ENCODE peak calls at places on chromosomes 13 and 19, in ten cellular contexts. One of them, this sample, is unnamed.

GRCh38 chr19:48391100-48392005 is at the start of gene KDELR1:
- DNase-seq in neural progenitor cell: peak; percentile 84
- DNase-seq in MM.1S: peak; percentile 49
- DNase-seq in thoracic aorta: no peak
- DNase-seq in left ventricle myocardium inferior: peak; percentile 75
- DNase-seq in upper lobe of right lung: peak; percentile 89
- DNase-seq in HCT116: no peak
- DNase-seq in astrocyte: peak; percentile 33
- DNase-seq in kidney: peak; percentile 94
- DNase-seq in psoas muscle: peak; percentile 70
- DNase-seq in this sample: peak; percentile 93

GRCh38 chr19:2962018-2962670 is 15.2 kb upstream of the TLE6 start:
- DNase-seq in neural progenitor cell: peak; percentile 95
- DNase-seq in MM.1S: peak; percentile 58
- DNase-seq in thoracic aorta: no peak
- DNase-seq in left ventricle myocardium inferior: no peak
- DNase-seq in upper lobe of right lung: no peak
- DNase-seq in HCT116: peak; percentile 68
- DNase-seq in astrocyte: peak; percentile 39
- DNase-seq in kidney: no peak
- DNase-seq in psoas muscle: no peak
- DNase-seq in this sample: no peak

GRCh38 chr19:48617146-48617937 is 1.6 kb downstream of the RPL18 start:
- DNase-seq in neural progenitor cell: no peak
- DNase-seq in MM.1S: no peak
- DNase-seq in thoracic aorta: no peak
- DNase-seq in left ventricle myocardium inferior: no peak
- DNase-seq in upper lobe of right lung: no peak
- DNase-seq in HCT116: no peak
- DNase-seq in astrocyte: no peak
- DNase-seq in kidney: no peak
- DNase-seq in psoas muscle: no peak
- DNase-seq in this sample: no peak

GRCh38 chr13:88395804-88396203 is 724.6 kb downstream of the SLITRK5 start:
- DNase-seq in neural progenitor cell: no peak
- DNase-seq in MM.1S: no peak
- DNase-seq in thoracic aorta: no peak
- DNase-seq in left ventricle myocardium inferior: no peak
- DNase-seq in upper lobe of right lung: no peak
- DNase-seq in HCT116: no peak
- DNase-seq in astrocyte: no peak
- DNase-seq in kidney: no peak
- DNase-seq in psoas muscle: no peak
- DNase-seq in this sample: no peak

GRCh38 chr19:45615795-45616708 is 14.0 kb upstream of the GPR4 start:
- DNase-seq in neural progenitor cell: peak; percentile 99
- DNase-seq in MM.1S: peak; percentile 87
- DNase-seq in thoracic aorta: no peak
- DNase-seq in left ventricle myocardium inferior: peak; percentile 70
- DNase-seq in upper lobe of right lung: peak; percentile 83
- DNase-seq in HCT116: peak; percentile 97
- DNase-seq in astrocyte: peak; percentile 62
- DNase-seq in kidney: peak; percentile 93
- DNase-seq in psoas muscle: peak; percentile 82
- DNase-seq in this sample: peak; percentile 98

GRCh38 chr19:850221-850978 is 1.7 kb upstream of the ELANE start:
- DNase-seq in neural progenitor cell: peak; percentile 51
- DNase-seq in MM.1S: no peak
- DNase-seq in thoracic aorta: peak; percentile 61
- DNase-seq in left ventricle myocardium inferior: peak; percentile 93
- DNase-seq in upper lobe of right lung: peak; percentile 93
- DNase-seq in HCT116: no peak
- DNase-seq in astrocyte: peak; percentile 40
- DNase-seq in kidney: peak; percentile 98
- DNase-seq in psoas muscle: peak; percentile 92
- DNase-seq in this sample: peak; percentile 89

GRCh38 chr13:66459143-66459542 is 771.0 kb downstream of the PCDH9 start:
- DNase-seq in neural progenitor cell: no peak
- DNase-seq in MM.1S: no peak
- DNase-seq in thoracic aorta: no peak
- DNase-seq in left ventricle myocardium inferior: no peak
- DNase-seq in upper lobe of right lung: no peak
- DNase-seq in HCT116: no peak
- DNase-seq in astrocyte: no peak
- DNase-seq in kidney: no peak
- DNase-seq in psoas muscle: no peak
- DNase-seq in this sample: no peak

GRCh38 chr13:44373601-44374347 is at the start of gene SERP2:
- DNase-seq in neural progenitor cell: peak; percentile 84
- DNase-seq in MM.1S: no peak
- DNase-seq in thoracic aorta: no peak
- DNase-seq in left ventricle myocardium inferior: peak; percentile 42
- DNase-seq in upper lobe of right lung: peak; percentile 70
- DNase-seq in HCT116: no peak
- DNase-seq in astrocyte: peak; percentile 17
- DNase-seq in kidney: peak; percentile 87
- DNase-seq in psoas muscle: peak; percentile 33
- DNase-seq in this sample: peak; percentile 72

GRCh38 chr13:98598043-98598442 is 21.1 kb upstream of the STK24 start:
- DNase-seq in neural progenitor cell: peak; percentile 38
- DNase-seq in MM.1S: no peak
- DNase-seq in thoracic aorta: no peak
- DNase-seq in left ventricle myocardium inferior: no peak
- DNase-seq in upper lobe of right lung: no peak
- DNase-seq in HCT116: no peak
- DNase-seq in astrocyte: no peak
- DNase-seq in kidney: no peak
- DNase-seq in psoas muscle: no peak
- DNase-seq in this sample: no peak

GRCh38 chr19:48085077-48085476 is 25.5 kb downstream of the PLA2G4C start:
- DNase-seq in neural progenitor cell: no peak
- DNase-seq in MM.1S: no peak
- DNase-seq in thoracic aorta: no peak
- DNase-seq in left ventricle myocardium inferior: no peak
- DNase-seq in upper lobe of right lung: no peak
- DNase-seq in HCT116: no peak
- DNase-seq in astrocyte: no peak
- DNase-seq in kidney: no peak
- DNase-seq in psoas muscle: no peak
- DNase-seq in this sample: no peak

GRCh38 chr13:98253526-98253925 is 76.5 kb upstream of the RNF113B start:
- DNase-seq in neural progenitor cell: no peak
- DNase-seq in MM.1S: no peak
- DNase-seq in thoracic aorta: no peak
- DNase-seq in left ventricle myocardium inferior: no peak
- DNase-seq in upper lobe of right lung: no peak
- DNase-seq in HCT116: no peak
- DNase-seq in astrocyte: no peak
- DNase-seq in kidney: no peak
- DNase-seq in psoas muscle: no peak
- DNase-seq in this sample: no peak

GRCh38 chr19:49347835-49348234 is 12.6 kb downstream of the CD37 start:
- DNase-seq in neural progenitor cell: peak; percentile 72
- DNase-seq in MM.1S: no peak
- DNase-seq in thoracic aorta: no peak
- DNase-seq in left ventricle myocardium inferior: no peak
- DNase-seq in upper lobe of right lung: no peak
- DNase-seq in HCT116: peak; percentile 81
- DNase-seq in astrocyte: peak; percentile 57
- DNase-seq in kidney: no peak
- DNase-seq in psoas muscle: no peak
- DNase-seq in this sample: no peak

GRCh38 chr19:19489804-19490204 is 25.5 kb downstream of the TSSK6 start:
- DNase-seq in neural progenitor cell: peak; percentile 16
- DNase-seq in MM.1S: no peak
- DNase-seq in thoracic aorta: no peak
- DNase-seq in left ventricle myocardium inferior: no peak
- DNase-seq in upper lobe of right lung: no peak
- DNase-seq in HCT116: no peak
- DNase-seq in astrocyte: no peak
- DNase-seq in kidney: peak; percentile 81
- DNase-seq in psoas muscle: no peak
- DNase-seq in this sample: no peak

DNA sequence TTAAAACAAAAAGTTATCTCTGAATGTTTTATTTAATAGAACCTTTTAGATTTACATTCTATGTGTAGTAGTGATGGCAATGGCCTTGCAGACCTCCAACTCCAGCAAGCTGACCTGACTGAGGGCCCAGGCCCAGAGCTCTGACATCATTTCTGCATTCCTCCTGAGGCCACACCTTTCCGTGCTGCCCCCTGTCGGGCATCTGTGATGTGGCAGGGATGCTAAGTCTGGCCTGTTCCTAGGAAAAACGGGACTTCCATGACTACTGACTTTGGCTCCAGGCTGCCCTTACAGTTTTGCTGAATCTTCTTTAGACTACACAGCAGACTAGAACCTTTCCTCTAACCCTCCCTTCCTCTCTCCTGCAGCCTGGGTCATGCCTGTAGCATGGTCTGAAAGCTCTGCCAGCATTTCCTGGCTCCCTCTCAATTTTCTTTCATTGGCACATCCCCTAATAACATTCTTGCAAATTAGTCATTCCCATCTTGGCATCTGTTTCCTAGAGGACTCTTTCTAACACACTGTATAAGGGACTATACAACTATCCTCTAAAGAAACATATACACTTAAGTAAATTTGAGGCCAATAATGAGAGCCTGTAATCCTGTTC is 249.0 kb downstream of the GPC5 start:
- DNase-seq in neural progenitor cell: peak; percentile 60
- DNase-seq in MM.1S: no peak
- DNase-seq in thoracic aorta: no peak
- DNase-seq in left ventricle myocardium inferior: no peak
- DNase-seq in upper lobe of right lung: no peak
- DNase-seq in HCT116: no peak
- DNase-seq in astrocyte: peak; percentile 36
- DNase-seq in kidney: peak; percentile 46
- DNase-seq in psoas muscle: no peak
- DNase-seq in this sample: no peak
- TF ChIP-seq CTCF in neural progenitor cell: peak; percentile 78
- TF ChIP-seq CTCF in MM.1S: peak; percentile 22
- TF ChIP-seq CTCF in thoracic aorta: no peak
- TF ChIP-seq CTCF in left ventricle myocardium inferior: peak; percentile 43
- TF ChIP-seq CTCF in upper lobe of right lung: peak; percentile 25
- TF ChIP-seq CTCF in HCT116: peak; percentile 42
- TF ChIP-seq CTCF in astrocyte: peak; percentile 58
- TF ChIP-seq CTCF in kidney: no peak
- TF ChIP-seq CTCF in psoas muscle: no peak
- TF ChIP-seq CTCF in this sample: no peak

GRCh38 chr19:51798958-51799310 is 4.0 kb downstream of the FPR3 start:
- DNase-seq in neural progenitor cell: no peak
- DNase-seq in MM.1S: no peak
- DNase-seq in thoracic aorta: peak; percentile 13
- DNase-seq in left ventricle myocardium inferior: peak; percentile 58
- DNase-seq in upper lobe of right lung: peak; percentile 78
- DNase-seq in HCT116: no peak
- DNase-seq in astrocyte: no peak
- DNase-seq in kidney: peak; percentile 74
- DNase-seq in psoas muscle: peak; percentile 45
- DNase-seq in this sample: no peak

GRCh38 chr19:51798127-51798526 is 3.2 kb downstream of the FPR3 start:
- DNase-seq in neural progenitor cell: no peak
- DNase-seq in MM.1S: no peak
- DNase-seq in thoracic aorta: no peak
- DNase-seq in left ventricle myocardium inferior: no peak
- DNase-seq in upper lobe of right lung: no peak
- DNase-seq in HCT116: no peak
- DNase-seq in astrocyte: no peak
- DNase-seq in kidney: no peak
- DNase-seq in psoas muscle: no peak
- DNase-seq in this sample: no peak

GRCh38 chr19:51800849-51801244 is 5.9 kb downstream of the FPR3 start:
- DNase-seq in neural progenitor cell: no peak
- DNase-seq in MM.1S: no peak
- DNase-seq in thoracic aorta: no peak
- DNase-seq in left ventricle myocardium inferior: no peak
- DNase-seq in upper lobe of right lung: no peak
- DNase-seq in HCT116: no peak
- DNase-seq in astrocyte: no peak
- DNase-seq in kidney: no peak
- DNase-seq in psoas muscle: no peak
- DNase-seq in this sample: no peak

GRCh38 chr19:51799998-51800848 is 5.3 kb downstream of the FPR3 start:
- DNase-seq in neural progenitor cell: no peak
- DNase-seq in MM.1S: no peak
- DNase-seq in thoracic aorta: no peak
- DNase-seq in left ventricle myocardium inferior: peak; percentile 87
- DNase-seq in upper lobe of right lung: no peak
- DNase-seq in HCT116: no peak
- DNase-seq in astrocyte: peak; percentile 68
- DNase-seq in kidney: peak; percentile 62
- DNase-seq in psoas muscle: no peak
- DNase-seq in this sample: no peak

GRCh38 chr19:51799311-51799997 is 4.5 kb downstream of the FPR3 start:
- DNase-seq in neural progenitor cell: no peak
- DNase-seq in MM.1S: no peak
- DNase-seq in thoracic aorta: peak; percentile 71
- DNase-seq in left ventricle myocardium inferior: peak; percentile 89
- DNase-seq in upper lobe of right lung: peak; percentile 76
- DNase-seq in HCT116: no peak
- DNase-seq in astrocyte: peak; percentile 95
- DNase-seq in kidney: peak; percentile 92
- DNase-seq in psoas muscle: peak; percentile 73
- DNase-seq in this sample: no peak
- H3K27ac ChIP-seq in neural progenitor cell: no peak overlapping the region
- H3K27ac ChIP-seq in MM.1S: no peak overlapping the region
- H3K27ac ChIP-seq in thoracic aorta: peak overlapping the region; percentile 72
- H3K27ac ChIP-seq in left ventricle myocardium inferior: peak overlapping the region; percentile 97
- H3K27ac ChIP-seq in upper lobe of right lung: peak overlapping the region; percentile 86
- H3K27ac ChIP-seq in HCT116: no peak overlapping the region
- H3K27ac ChIP-seq in astrocyte: peak overlapping the region; percentile 58
- H3K27ac ChIP-seq in kidney: peak overlapping the region; percentile 21
- H3K27ac ChIP-seq in psoas muscle: peak overlapping the region; percentile 41
- H3K27ac ChIP-seq in this sample: peak overlapping the region; percentile 66

GRCh38 chr19:40598918-40599307 is 2.3 kb upstream of the LTBP4 start:
- DNase-seq in neural progenitor cell: no peak
- DNase-seq in MM.1S: no peak
- DNase-seq in thoracic aorta: no peak
- DNase-seq in left ventricle myocardium inferior: no peak
- DNase-seq in upper lobe of right lung: no peak
- DNase-seq in HCT116: no peak
- DNase-seq in astrocyte: no peak
- DNase-seq in kidney: peak; percentile 66
- DNase-seq in psoas muscle: no peak
- DNase-seq in this sample: no peak
- H3K4me1 ChIP-seq in neural progenitor cell: peaks cover 47% of the 10 kb centered on the region
- H3K4me1 ChIP-seq in MM.1S: peaks cover 30% of the 10 kb centered on the region
- H3K4me1 ChIP-seq in thoracic aorta: peaks cover 47% of the 10 kb centered on the region
- H3K4me1 ChIP-seq in left ventricle myocardium inferior: peaks cover 68% of the 10 kb centered on the region
- H3K4me1 ChIP-seq in upper lobe of right lung: peaks cover 46% of the 10 kb centered on the region
- H3K4me1 ChIP-seq in HCT116: peaks cover 76% of the 10 kb centered on the region
- H3K4me1 ChIP-seq in astrocyte: peaks cover 48% of the 10 kb centered on the region
- H3K4me1 ChIP-seq in kidney: peaks cover 6% of the 10 kb centered on the region
- H3K4me1 ChIP-seq in psoas muscle: peaks cover 23% of the 10 kb centered on the region
- H3K4me1 ChIP-seq in this sample: no peaks in the 10 kb centered on the region

DNA sequence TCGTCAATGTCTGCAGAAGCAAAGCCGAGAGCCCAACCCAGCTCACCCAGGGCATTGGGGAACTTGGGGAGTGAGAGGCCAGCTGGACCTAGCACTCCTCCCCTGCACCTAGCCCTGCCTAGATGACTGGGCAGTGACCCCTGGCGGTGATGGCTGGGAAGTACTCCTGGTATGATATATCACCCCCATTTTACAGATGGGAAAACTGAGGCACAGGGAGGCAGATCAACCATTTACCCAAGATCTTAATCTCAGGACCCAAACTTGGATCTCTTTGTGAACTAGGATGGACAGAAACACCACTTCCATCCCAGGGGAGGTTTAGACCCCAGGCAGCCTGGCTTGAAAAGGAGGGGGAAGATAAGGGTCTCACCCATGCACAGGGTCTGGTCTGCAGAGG is 43.5 kb downstream of the CCL25 start:
- DNase-seq in neural progenitor cell: no peak
- DNase-seq in MM.1S: no peak
- DNase-seq in thoracic aorta: no peak
- DNase-seq in left ventricle myocardium inferior: no peak
- DNase-seq in upper lobe of right lung: no peak
- DNase-seq in HCT116: no peak
- DNase-seq in astrocyte: no peak
- DNase-seq in kidney: no peak
- DNase-seq in psoas muscle: no peak
- DNase-seq in this sample: no peak
- TF ChIP-seq CTCF in neural progenitor cell: no peak
- TF ChIP-seq CTCF in MM.1S: peak; percentile 51
- TF ChIP-seq CTCF in thoracic aorta: no peak
- TF ChIP-seq CTCF in left ventricle myocardium inferior: no peak
- TF ChIP-seq CTCF in upper lobe of right lung: no peak
- TF ChIP-seq CTCF in HCT116: no peak
- TF ChIP-seq CTCF in astrocyte: no peak
- TF ChIP-seq CTCF in kidney: no peak
- TF ChIP-seq CTCF in psoas muscle: no peak
- TF ChIP-seq CTCF in this sample: no peak